ENCODE peak calls at places on chromosomes 1 and 21, in four cellular contexts. N is ovary, I is A549, T is esophagus squamous epithelium. M is an unnamed sample.

GRCh38 chr1:27026621-27027574 is 14.2 kb upstream of the TENT5B start:
- DNase-seq in I (no peak), N (no peak), T (no peak), M (peak; percentile 64)

GRCh38 chr1:172547071-172547470 is 14.1 kb downstream of the SUCO start:
- DNase-seq in N (no peak), T (no peak), I (no peak), M (no peak)

GRCh38 chr1:155218854-155219591 is 10.5 kb downstream of the MTX1 start:
- DNase-seq in I (no peak), T (no peak), N (no peak), M (peak; percentile 42)

GRCh38 chr1:231037585-231038517 is 2.2 kb downstream of the FAM89A start:
- DNase-seq in T (no peak), N (no peak), I (no peak), M (no peak)

GRCh38 chr1:179036844-179037465 is 11.3 kb downstream of the FAM20B start:
- DNase-seq in N (no peak), T (no peak), I (no peak), M (no peak)

GRCh38 chr21:37149411-37149810 is 76.4 kb downstream of the TTC3 start:
- DNase-seq in I (no peak), T (no peak), N (no peak), M (no peak)

GRCh38 chr1:15741183-15741850 is 982 bp upstream of the TMEM82 start:
- DNase-seq in N (peak; percentile 90), T (no peak), I (peak; percentile 74), M (peak; percentile 75)

GRCh38 chr1:151309851-151310323 is 17.3 kb downstream of the PI4KB start:
- DNase-seq in T (no peak), I (no peak), N (peak; percentile 57), M (no peak)

GRCh38 chr21:34603002-34603709 is 11.8 kb downstream of the RCAN1 start:
- DNase-seq in N (peak; percentile 80), T (no peak), I (peak; percentile 27), M (peak; percentile 83)

GRCh38 chr1:147735423-147735822 is 25.0 kb downstream of the GJA5 start:
- DNase-seq in N (no peak), I (no peak), T (no peak), M (no peak)

GRCh38 chr1:204493145-204493881 is 1.3 kb downstream of the PIK3C2B start:
- DNase-seq in N (peak; percentile 64), T (no peak), I (peak; percentile 48), M (no peak)

GRCh38 chr1:77781683-77782082 is 2.2 kb downstream of the MIGA1 start:
- DNase-seq in I (no peak), T (no peak), N (no peak), M (no peak)

GRCh38 chr21:45574081-45574501 is 31.9 kb upstream of the SLC19A1 start:
- DNase-seq in I (no peak), N (peak; percentile 48), T (no peak), M (no peak)

GRCh38 chr1:2589331-2590232 is 3.0 kb downstream of the PRXL2B start:
- DNase-seq in I (no peak), N (peak; percentile 36), T (no peak), M (no peak)

GRCh38 chr1:67150931-67151330 is 15.3 kb upstream of the IL23R start:
- DNase-seq in N (no peak), T (no peak), I (no peak), M (no peak)

GRCh38 chr1:203996126-203996525 is 76.8 kb upstream of the SOX13 start:
- DNase-seq in I (no peak), N (no peak), T (no peak), M (peak; percentile 45)

GRCh38 chr1:151946366-151946764 is 37.1 kb upstream of the THEM4 start:
- DNase-seq in T (no peak), I (no peak), N (no peak), M (no peak)

GRCh38 chr1:226526801-226527595 is 21.6 kb upstream of the STUM start:
- DNase-seq in N (peak; percentile 83), T (no peak), I (no peak), M (peak; percentile 40)

GRCh38 chr1:24714859-24715520 is 30.3 kb upstream of the CLIC4 start:
- DNase-seq in I (no peak), T (no peak), N (no peak), M (no peak)

DNA sequence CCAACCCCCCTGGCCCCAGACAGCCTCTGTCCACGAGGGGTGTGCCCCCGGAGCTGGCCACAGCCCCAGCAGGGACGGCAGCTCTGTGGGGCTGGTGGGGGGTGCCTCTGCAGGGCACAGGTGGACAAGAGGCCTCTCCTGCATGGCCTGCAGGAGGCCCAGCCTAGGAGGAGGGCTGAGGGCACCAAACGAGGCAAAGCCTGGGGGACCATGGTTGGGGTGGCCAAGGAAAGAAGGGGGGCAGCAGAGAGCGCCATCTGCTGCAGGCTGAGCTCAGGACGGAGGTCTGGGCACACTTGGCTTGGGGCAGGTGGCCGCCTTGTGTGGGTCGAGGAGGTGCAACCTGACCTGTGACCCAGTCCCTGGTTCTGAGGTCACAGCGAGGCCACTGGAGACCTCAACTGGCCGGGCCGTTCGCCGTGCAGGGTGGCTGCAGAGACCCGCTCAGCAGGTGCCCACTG is 27.3 kb downstream of the RRP1 start:
- DNase-seq in I (no peak), T (no peak), N (peak; percentile 33), M (no peak)
- TF ChIP-seq CTCF in I (no peak), T (no peak), N (no peak), M (no peak)

GRCh38 chr21:42571391-42572150 is 57.9 kb downstream of the SLC37A1 start:
- DNase-seq in I (no peak), N (peak; percentile 16), T (no peak), M (no peak)

GRCh38 chr21:42575111-42575510 is 61.5 kb downstream of the SLC37A1 start:
- DNase-seq in T (no peak), I (no peak), N (peak; percentile 17), M (no peak)

GRCh38 chr21:42576639-42577038 is 63.0 kb downstream of the SLC37A1 start:
- DNase-seq in T (no peak), I (no peak), N (no peak), M (no peak)

GRCh38 chr21:42572906-42573495 is 59.3 kb downstream of the SLC37A1 start:
- DNase-seq in T (no peak), N (peak; percentile 20), I (no peak), M (no peak)

DNA sequence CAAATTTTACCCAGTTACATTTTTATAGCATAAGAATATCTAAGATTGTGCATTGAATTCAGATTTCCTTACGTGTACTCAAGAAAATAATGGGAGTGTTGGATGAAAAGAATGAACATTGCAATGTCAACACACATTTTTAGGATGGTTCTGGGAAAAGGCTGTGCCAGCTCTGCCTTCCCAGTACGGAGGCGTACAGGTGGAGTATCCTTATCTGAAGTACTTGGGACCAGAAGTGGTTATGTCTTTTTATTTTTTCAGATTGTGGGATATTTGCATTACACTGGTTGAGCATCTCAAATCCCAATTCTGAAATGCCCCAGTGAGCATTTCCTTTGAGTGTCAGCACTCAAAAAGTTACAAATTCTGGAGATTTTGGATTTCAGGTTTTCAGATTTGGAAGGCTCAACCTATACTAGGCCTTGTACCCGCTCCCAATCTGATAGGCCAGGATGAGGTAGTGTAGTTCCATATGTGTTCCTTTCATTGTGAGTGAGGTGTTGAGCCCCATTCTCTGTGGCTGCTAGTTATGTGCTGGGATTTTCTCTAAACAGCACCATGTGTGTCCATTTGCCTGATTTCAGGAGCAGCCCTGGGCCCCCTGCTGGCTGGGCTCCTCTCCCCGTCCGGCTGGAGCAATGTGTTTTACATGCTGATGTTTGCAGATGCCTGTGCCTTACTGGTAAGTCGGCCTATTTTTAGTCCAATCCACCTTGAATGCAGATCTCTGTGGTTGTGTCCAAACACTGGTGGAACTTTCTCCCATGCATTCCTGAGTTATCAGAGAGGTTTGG is 60.8 kb downstream of the SLC37A1 start:
- DNase-seq in I (no peak), T (no peak), N (peak; percentile 34), M (no peak)
- TF ChIP-seq CTCF in I (no peak), T (no peak), N (no peak), M (peak; percentile 25)

DNA sequence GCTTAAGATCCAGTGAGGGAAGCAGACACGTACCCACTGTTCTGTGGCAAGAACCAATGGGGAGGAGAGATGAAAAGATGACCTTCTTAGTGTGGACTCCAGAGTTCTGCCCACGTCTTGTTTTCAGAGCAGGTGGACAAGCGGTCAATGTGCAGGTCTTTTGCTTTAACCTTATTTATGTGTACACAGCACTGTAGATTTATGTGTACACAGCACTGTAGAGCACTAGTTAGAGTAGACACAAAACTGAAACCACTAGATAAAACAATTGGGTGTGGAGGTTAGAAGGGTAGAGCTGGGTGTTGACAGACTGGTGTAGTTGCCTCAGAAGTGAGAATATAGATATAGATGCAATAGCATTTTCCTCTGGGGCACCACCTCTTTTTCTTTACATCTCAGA is 150.0 kb downstream of the MAGI3 start:
- DNase-seq in I (no peak), N (no peak), T (no peak), M (no peak)
- TF ChIP-seq CTCF in I (no peak), N (no peak), T (no peak), M (no peak)

GRCh38 chr1:109075531-109076490 is at the start of gene TAF13:
- DNase-seq in N (peak; percentile 95), I (peak; percentile 80), T (peak; percentile 75), M (peak; percentile 90)
- TF ChIP-seq CTCF in N (peak; percentile 64), I (no peak), T (peak; percentile 58), M (no peak)

DNA sequence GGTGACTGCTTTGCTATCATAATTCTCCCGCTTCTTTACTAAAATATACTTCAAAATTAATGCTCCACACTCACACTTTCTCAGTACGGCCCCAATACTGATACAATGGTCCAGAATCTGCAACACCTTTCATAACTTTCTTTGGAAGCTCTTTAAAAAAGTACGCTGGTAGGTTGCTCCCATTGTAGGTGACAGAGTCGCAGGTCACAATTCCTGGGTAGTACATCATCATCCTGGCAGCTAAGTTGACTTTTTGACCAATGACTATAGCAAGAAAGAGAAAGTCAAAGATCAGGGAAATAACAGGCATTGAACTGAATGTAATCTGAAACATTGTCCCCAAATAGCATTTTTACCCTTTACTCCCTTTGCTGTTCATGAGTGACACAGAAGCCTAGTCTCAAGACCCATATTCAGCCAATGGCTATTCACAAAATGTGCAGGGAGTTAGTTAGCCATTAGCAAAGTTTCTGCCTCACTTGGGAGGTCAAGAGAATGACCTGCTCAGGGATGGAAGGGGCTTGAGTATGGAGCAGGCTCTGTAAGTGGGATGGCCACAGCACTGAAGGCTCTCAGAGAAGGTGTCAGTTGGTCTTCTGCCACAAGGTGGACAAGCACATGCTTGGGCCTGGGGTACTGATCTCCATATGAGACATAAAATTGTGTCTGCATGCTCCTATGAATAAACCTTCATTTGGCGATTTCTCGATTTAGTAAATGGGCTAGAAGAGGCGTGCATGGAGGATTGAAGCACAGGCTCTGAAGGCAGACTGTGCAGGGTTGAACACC is 35.4 kb downstream of the ADCY10 start:
- DNase-seq in T (no peak), I (no peak), N (no peak), M (no peak)
- TF ChIP-seq CTCF in T (no peak), I (no peak), N (no peak), M (no peak)

GRCh38 chr1:39392851-39393573 is 98.4 kb upstream of the BMP8A start:
- DNase-seq in T (no peak), N (no peak), I (no peak), M (no peak)

GRCh38 chr1:39386997-39387396 is 104.4 kb upstream of the BMP8A start:
- DNase-seq in N (no peak), T (no peak), I (no peak), M (no peak)

GRCh38 chr1:39391741-39392679 is 99.4 kb upstream of the BMP8A start:
- DNase-seq in T (no peak), N (no peak), I (peak; percentile 74), M (no peak)

GRCh38 chr1:39385067-39385988 is 106.1 kb upstream of the BMP8A start:
- DNase-seq in N (no peak), T (no peak), I (no peak), M (no peak)

GRCh38 chr1:39387452-39387851 is 104.0 kb upstream of the BMP8A start:
- DNase-seq in I (peak; percentile 62), N (no peak), T (no peak), M (no peak)
- TF ChIP-seq CTCF in I (peak; percentile 38), N (no peak), T (no peak), M (no peak)

M was measured in nephron progenitor cell.